ENCODE peak calls at places on chromosomes 2 and 18, in four cellular contexts. I is tibial artery, U is kidney, Q is body of pancreas. G is an unnamed sample.

GRCh38 chr2:180334514-180334913 is 327.4 kb upstream of the CWC22 start:
- DNase-seq in I (no peak), U (no peak), Q (no peak), G (no peak)

GRCh38 chr2:234026111-234026510 is 24.4 kb upstream of the SPP2 start:
- DNase-seq in I (no peak), U (no peak), Q (no peak), G (no peak)

GRCh38 chr2:147739531-147739930 is 105.3 kb upstream of the ACVR2A start:
- DNase-seq in I (no peak), U (no peak), Q (no peak), G (no peak)

GRCh38 chr18:9902832-9903231 is 11.0 kb upstream of the VAPA start:
- DNase-seq in I (no peak), U (no peak), Q (no peak), G (no peak)

GRCh38 chr2:46615555-46616487 is 136.5 kb downstream of the TMEM247 start:
- DNase-seq in I (peak; percentile 22), U (no peak), Q (peak; percentile 32), G (no peak)

GRCh38 chr2:190482441-190482840 is 52.1 kb downstream of the NEMP2 start:
- DNase-seq in I (no peak), U (no peak), Q (no peak), G (no peak)

GRCh38 chr18:23424616-23425015 is 28.5 kb upstream of the RIOK3 start:
- DNase-seq in I (no peak), U (no peak), Q (no peak), G (no peak)

GRCh38 chr2:217650716-217651360 is 352.0 kb downstream of the TNS1 start:
- DNase-seq in I (no peak), U (no peak), Q (peak; percentile 52), G (no peak)

GRCh38 chr18:24208270-24209035 is 69.6 kb downstream of the CABYR start:
- DNase-seq in I (no peak), U (no peak), Q (no peak), G (no peak)

GRCh38 chr2:160747771-160748170 is 254.2 kb upstream of the RBMS1 start:
- DNase-seq in I (no peak), U (no peak), Q (no peak), G (no peak)

GRCh38 chr18:74501386-74501785 is 5.2 kb downstream of the CNDP2 start:
- DNase-seq in I (no peak), U (no peak), Q (no peak), G (no peak)

GRCh38 chr2:190137561-190137960 is 75.0 kb upstream of the MSTN start:
- DNase-seq in I (no peak), U (no peak), Q (peak; percentile 15), G (no peak)

GRCh38 chr2:179263460-179264237 is 983 bp downstream of the SESTD1 start:
- DNase-seq in I (peak; percentile 71), U (peak; percentile 87), Q (peak; percentile 64), G (peak; percentile 78)

GRCh38 chr2:25305809-25306208 is 35.9 kb downstream of the DNMT3A start:
- DNase-seq in I (no peak), U (no peak), Q (no peak), G (no peak)

GRCh38 chr2:56448403-56448998 is 264.7 kb downstream of the CCDC85A start:
- DNase-seq in I (no peak), U (no peak), Q (no peak), G (no peak)

GRCh38 chr18:3610188-3610708 is 160.3 kb downstream of the TGIF1 start:
- DNase-seq in I (no peak), U (no peak), Q (no peak), G (no peak)

GRCh38 chr18:58578321-58578720 is 50.6 kb downstream of the ALPK2 start:
- DNase-seq in I (no peak), U (no peak), Q (no peak), G (no peak)

GRCh38 chr2:217068677-217069250 is 208.9 kb upstream of the TNP1 start:
- DNase-seq in I (no peak), U (no peak), Q (no peak), G (no peak)

GRCh38 chr18:69631281-69631680 is 230.6 kb downstream of the DOK6 start:
- DNase-seq in I (no peak), U (no peak), Q (no peak), G (no peak)

GRCh38 chr2:230225486-230225885 is at the start of gene SP140:
- DNase-seq in I (peak; percentile 39), U (peak; percentile 74), Q (peak; percentile 14), G (peak; percentile 77)

GRCh38 chr2:232781765-232782164 is 5.4 kb upstream of the KCNJ13 start:
- DNase-seq in I (no peak), U (no peak), Q (peak; percentile 8), G (no peak)

GRCh38 chr2:230697676-230698075 is 15.0 kb upstream of the CAB39 start:
- DNase-seq in I (no peak), U (no peak), Q (no peak), G (no peak)

GRCh38 chr2:167196461-167197252 is 308.4 kb downstream of the XIRP2 start:
- DNase-seq in I (no peak), U (no peak), Q (peak; percentile 50), G (no peak)

GRCh38 chr2:176356251-176356650 is 87.0 kb downstream of the MTX2 start:
- DNase-seq in I (no peak), U (no peak), Q (no peak), G (no peak)

GRCh38 chr2:224847961-224848850 is 132.0 kb upstream of the CCDC195 start:
- DNase-seq in I (peak; percentile 45), U (no peak), Q (peak; percentile 49), G (no peak)

GRCh38 chr2:12055219-12055618 is 308.8 kb downstream of the LPIN1 start:
- DNase-seq in I (no peak), U (no peak), Q (no peak), G (no peak)

GRCh38 chr2:22281033-22281432 is 1103.9 kb upstream of the KLHL29 start:
- DNase-seq in I (no peak), U (no peak), Q (no peak), G (no peak)

GRCh38 chr2:229591611-229592010 is 122.7 kb downstream of the DNER start:
- DNase-seq in I (no peak), U (no peak), Q (peak; percentile 23), G (no peak)

GRCh38 chr2:239750045-239750835 is 274.9 kb downstream of the NDUFA10 start:
- DNase-seq in I (no peak), U (peak; percentile 58), Q (no peak), G (no peak)

GRCh38 chr2:76008001-76008702 is 297.4 kb upstream of the GCFC2 start:
- DNase-seq in I (no peak), U (no peak), Q (peak; percentile 56), G (peak; percentile 64)

GRCh38 chr2:27628767-27629709 is at the start of the genes CCDC121 and GPN1:
- DNase-seq in I (peak; percentile 89), U (peak; percentile 96), Q (peak; percentile 84), G (peak; percentile 92)

GRCh38 chr18:13433685-13434084 is 215.1 kb downstream of the LDLRAD4 start:
- DNase-seq in I (no peak), U (no peak), Q (no peak), G (no peak)

GRCh38 chr2:236743623-236744280 is 174.1 kb downstream of the ACKR3 start:
- DNase-seq in I (no peak), U (no peak), Q (no peak), G (no peak)

GRCh38 chr2:102540882-102541281 is 67.9 kb downstream of the SLC9A4 start:
- DNase-seq in I (no peak), U (no peak), Q (no peak), G (no peak)

GRCh38 chr2:71959494-71959893 is 188.2 kb downstream of the CYP26B1 start:
- DNase-seq in I (no peak), U (no peak), Q (no peak), G (no peak)

GRCh38 chr2:216059233-216059834 is 22.3 kb downstream of the PECR start:
- DNase-seq in I (no peak), U (no peak), Q (no peak), G (no peak)

GRCh38 chr18:49853011-49853410 is 39.7 kb upstream of the ACAA2 start:
- DNase-seq in I (no peak), U (no peak), Q (no peak), G (no peak)

GRCh38 chr2:260507-261161 is 3.2 kb downstream of the SH3YL1 start:
- DNase-seq in I (no peak), U (no peak), Q (no peak), G (no peak)

GRCh38 chr2:16623046-16623445 is 42.6 kb downstream of the CYRIA start:
- DNase-seq in I (no peak), U (no peak), Q (no peak), G (no peak)

DNA sequence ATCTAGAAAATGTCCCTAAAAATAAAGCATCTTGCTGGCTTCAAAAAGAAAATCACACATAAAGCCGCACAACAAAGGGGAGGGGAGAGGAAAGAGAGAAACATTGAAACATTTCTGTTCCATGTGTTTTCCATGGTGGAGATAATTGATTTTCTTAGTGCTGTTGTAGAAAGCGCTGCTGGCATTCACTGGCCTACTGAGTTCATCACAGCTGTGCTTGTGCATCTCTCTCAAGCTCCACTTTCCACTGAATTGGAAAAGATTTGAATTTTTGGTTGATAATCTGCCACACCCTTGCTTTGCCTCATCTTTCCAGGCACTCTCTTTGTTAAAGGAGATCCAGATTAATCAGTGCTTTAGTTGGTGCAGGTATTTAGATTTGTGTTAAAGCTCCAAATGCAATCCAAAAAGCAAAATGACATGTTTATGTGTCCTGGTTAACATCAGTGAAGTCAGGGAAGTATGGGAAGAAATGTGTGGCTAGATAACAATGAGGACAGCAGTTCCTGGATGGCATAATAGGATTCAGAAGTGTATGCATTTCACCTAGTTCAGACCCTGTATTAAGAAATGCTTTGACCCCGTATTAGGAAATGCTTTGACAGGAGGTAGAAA is 2.8 kb upstream of the COL3A1 start:
- DNase-seq in I (no peak), U (no peak), Q (no peak), G (no peak)
- H3K27ac ChIP-seq in I (peak overlapping the region; percentile 29), U (no peak overlapping the region), Q (no peak overlapping the region), G (no peak overlapping the region)

GRCh38 chr2:64063924-64064331 is 44.7 kb upstream of the VPS54 start:
- DNase-seq in I (no peak), U (no peak), Q (peak; percentile 65), G (no peak)
- H3K27ac ChIP-seq in I (no peak overlapping the region), U (peak overlapping the region; percentile 33), Q (peak overlapping the region; percentile 76), G (peak overlapping the region; percentile 45)

GRCh38 chr2:109440507-109441156 is 173.1 kb downstream of the SEPTIN10 start:
- DNase-seq in I (no peak), U (no peak), Q (no peak), G (no peak)
- H3K27ac ChIP-seq in I (peak overlapping the region; percentile 86), U (no peak overlapping the region), Q (no peak overlapping the region), G (no peak overlapping the region)

DNA sequence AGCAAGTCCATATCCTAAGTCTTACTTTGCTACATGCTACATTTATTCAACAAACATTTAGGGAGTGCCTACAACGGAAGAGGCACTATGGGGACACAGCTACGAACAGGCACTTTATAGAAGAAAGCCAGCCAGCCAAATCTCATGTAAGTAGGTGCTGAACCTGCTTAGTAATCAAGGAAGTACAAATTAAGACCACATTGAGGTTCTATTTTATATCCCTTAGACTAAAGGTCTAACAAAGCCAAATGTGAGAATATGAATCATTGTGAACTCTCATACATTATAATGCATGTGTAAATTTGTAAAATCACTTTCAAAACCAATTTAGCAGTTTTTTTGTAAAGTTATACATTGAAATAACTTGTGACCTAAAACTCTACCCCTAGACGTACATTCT is 60.0 kb downstream of the PDK1 start:
- DNase-seq in I (no peak), U (no peak), Q (no peak), G (no peak)
- H3K27ac ChIP-seq in I (no peak overlapping the region), U (no peak overlapping the region), Q (no peak overlapping the region), G (no peak overlapping the region)

GRCh38 chr2:117820444-117820843 is 6.0 kb downstream of the DDX18 start:
- DNase-seq in I (no peak), U (no peak), Q (no peak), G (no peak)
- H3K27ac ChIP-seq in I (no peak overlapping the region), U (no peak overlapping the region), Q (no peak overlapping the region), G (no peak overlapping the region)